ENCODE peak calls at places on chromosome 17, in four cellular contexts. M, G, J and X are unnamed samples.

GRCh38 chr17:39196820-39197331 is 593 bp downstream of the CACNB1 start:
- DNase-seq in J (peak), G (peak), M (no peak), X (peak)

GRCh38 chr17:8079291-8080207 is 8.0 kb downstream of the ALOX12B start:
- DNase-seq in J (peak), G (peak), M (peak), X (peak)

GRCh38 chr17:2023692-2024571 is 1.2 kb downstream of the RTN4RL1 start:
- DNase-seq in G (no peak), J (peak), M (peak), X (peak)

GRCh38 chr17:42653179-42654124 is 5.6 kb upstream of the TUBG2 start:
- DNase-seq in G (no peak), M (peak), J (peak), X (peak)

GRCh38 chr17:78095035-78095434 is 33.5 kb downstream of the TMC6 start:
- DNase-seq in J (no peak), M (no peak), G (no peak), X (no peak)

GRCh38 chr17:2435852-2436251 is 35.0 kb upstream of the MNT start:
- DNase-seq in G (no peak), M (no peak), J (no peak), X (no peak)

GRCh38 chr17:53628011-53628410 is 194.7 kb upstream of the KIF2B start:
- DNase-seq in J (no peak), G (no peak), M (peak), X (no peak)

GRCh38 chr17:43613911-43614310 is 47.8 kb downstream of the MEOX1 start:
- DNase-seq in M (no peak), J (no peak), G (no peak), X (no peak)

GRCh38 chr17:34076743-34077631 is 178.1 kb upstream of the CCL2 start:
- DNase-seq in G (no peak), M (no peak), J (no peak), X (no peak)

GRCh38 chr17:76121932-76122383 is 18.4 kb upstream of the EXOC7 start:
- DNase-seq in M (no peak), G (no peak), J (peak), X (no peak)

GRCh38 chr17:47698749-47699535 is 5.0 kb downstream of the TBKBP1 start:
- DNase-seq in G (peak), J (peak), M (peak), X (peak)

GRCh38 chr17:35892091-35892637 is 12.0 kb upstream of the CCL5 start:
- DNase-seq in J (no peak), G (peak), M (peak), X (no peak)

GRCh38 chr17:56933868-56934267 is 20.0 kb upstream of the TRIM25 start:
- DNase-seq in G (no peak), J (no peak), M (no peak), X (no peak)

GRCh38 chr17:75755205-75755901 is 9.6 kb downstream of the GALK1 start:
- DNase-seq in M (no peak), G (no peak), J (no peak), X (no peak)